ENCODE peak calls at places on chromosomes 2 and 18, in nine cellular contexts. H is activated T-helper 17 cell treated with anti-CD3 and anti-CD28 coated beads, Interleukin-2, amount 50 U/mL, for 72 hours; U is left cardiac atrium; Z is effector memory CD8-positive, alpha-beta T cell; A is left lung; K is left ventricle myocardium superior; N is stimulated activated naive CD8-positive, alpha-beta T cell treated with anti-CD3 and anti-CD28 coated beads, Interleukin-15, Interleukin-2, amounts not matched to agents 100 U/mL and 50 U/mL, for 24 hours; E is IMR-90; O is HCT116. X is an unnamed sample.

GRCh38 chr2:237149425-237149824 is 63.7 kb downstream of the COPS8 start:
- ATAC-seq in H (peak), U (no peak), Z (no peak), A (peak), K (peak), N (peak), E (peak), O (no peak), X (peak)

GRCh38 chr2:236626391-236627150 is 56.9 kb downstream of the ACKR3 start:
- ATAC-seq in H (no peak), U (no peak), Z (no peak), A (no peak), K (no peak), N (no peak), E (no peak), O (peak), X (no peak)

GRCh38 chr2:172249336-172249735 is 146.6 kb upstream of the DLX2 start:
- ATAC-seq in H (no peak), U (no peak), Z (no peak), A (no peak), K (no peak), N (no peak), E (no peak), O (no peak), X (no peak)

GRCh38 chr2:102106133-102106556 is 36.4 kb upstream of the IL1R1 start:
- ATAC-seq in H (peak), U (no peak), Z (no peak), A (peak), K (no peak), N (no peak), E (peak), O (no peak), X (no peak)

GRCh38 chr2:172484706-172485105 is 57.3 kb downstream of the ITGA6 start:
- ATAC-seq in H (no peak), U (no peak), Z (no peak), A (no peak), K (no peak), N (no peak), E (no peak), O (no peak), X (no peak)

GRCh38 chr18:23260932-23261590 is 125.8 kb downstream of the CABLES1 start:
- ATAC-seq in H (no peak), U (no peak), Z (no peak), A (no peak), K (no peak), N (no peak), E (no peak), O (no peak), X (no peak)

GRCh38 chr2:40281021-40281940 is 170.6 kb downstream of the SLC8A1 start:
- ATAC-seq in H (no peak), U (peak), Z (no peak), A (no peak), K (peak), N (no peak), E (peak), O (no peak), X (no peak)

GRCh38 chr2:18473241-18473841 is 87.1 kb downstream of the RDH14 start:
- ATAC-seq in H (peak), U (peak), Z (no peak), A (peak), K (peak), N (peak), E (peak), O (peak), X (no peak)

GRCh38 chr2:157093666-157094065 is 163.8 kb upstream of the GALNT5 start:
- ATAC-seq in H (no peak), U (no peak), Z (no peak), A (no peak), K (no peak), N (no peak), E (no peak), O (no peak), X (no peak)

GRCh38 chr2:224520064-224520463 is 65.1 kb downstream of the CUL3 start:
- ATAC-seq in H (peak), U (no peak), Z (peak), A (peak), K (no peak), N (peak), E (peak), O (no peak), X (peak)

GRCh38 chr2:219457784-219458369 is 23.2 kb downstream of the SPEG start:
- ATAC-seq in H (peak), U (no peak), Z (peak), A (no peak), K (no peak), N (peak), E (no peak), O (peak), X (peak)

GRCh38 chr2:174577967-174578589 is 19.5 kb downstream of the WIPF1 start:
- ATAC-seq in H (peak), U (peak), Z (peak), A (peak), K (no peak), N (peak), E (peak), O (peak), X (peak)

GRCh38 chr2:55155764-55156221 is 76.3 kb downstream of the CLHC1 start:
- ATAC-seq in H (no peak), U (no peak), Z (no peak), A (peak), K (no peak), N (no peak), E (peak), O (no peak), X (no peak)

GRCh38 chr18:77223653-77224052 is 26.0 kb upstream of the GALR1 start:
- ATAC-seq in H (peak), U (no peak), Z (no peak), A (peak), K (no peak), N (peak), E (peak), O (no peak), X (no peak)

GRCh38 chr2:115165529-115166109 is 723.2 kb downstream of the DPP10 start:
- ATAC-seq in H (no peak), U (no peak), Z (no peak), A (no peak), K (no peak), N (no peak), E (no peak), O (no peak), X (no peak)

GRCh38 chr2:72934683-72935610 is 17.6 kb downstream of the EMX1 start:
- ATAC-seq in H (peak), U (no peak), Z (no peak), A (peak), K (no peak), N (no peak), E (no peak), O (peak), X (no peak)

GRCh38 chr2:15869396-15869795 is 71.0 kb upstream of the MYCN start:
- ATAC-seq in H (no peak), U (no peak), Z (no peak), A (no peak), K (no peak), N (no peak), E (no peak), O (no peak), X (no peak)

GRCh38 chr2:120791961-120792295 is 56.3 kb downstream of the GLI2 start:
- ATAC-seq in H (no peak), U (no peak), Z (no peak), A (no peak), K (no peak), N (no peak), E (no peak), O (peak), X (no peak)

GRCh38 chr2:27907547-27907946 is 17.0 kb downstream of the BABAM2 start:
- ATAC-seq in H (peak), U (no peak), Z (no peak), A (peak), K (no peak), N (peak), E (no peak), O (no peak), X (peak)

GRCh38 chr18:74604774-74605173 is 7.1 kb downstream of the ZNF407 start:
- ATAC-seq in H (no peak), U (peak), Z (no peak), A (peak), K (peak), N (no peak), E (peak), O (no peak), X (no peak)

GRCh38 chr2:235850289-235850688 is 317.9 kb downstream of the GBX2 start:
- ATAC-seq in H (no peak), U (no peak), Z (no peak), A (no peak), K (no peak), N (no peak), E (no peak), O (no peak), X (no peak)

GRCh38 chr2:168137510-168138180 is 109.8 kb downstream of the STK39 start:
- ATAC-seq in H (no peak), U (no peak), Z (no peak), A (peak), K (peak), N (no peak), E (no peak), O (no peak), X (no peak)

GRCh38 chr2:134178109-134178877 is 75.6 kb upstream of the MGAT5 start:
- ATAC-seq in H (no peak), U (no peak), Z (no peak), A (no peak), K (no peak), N (no peak), E (no peak), O (no peak), X (no peak)

GRCh38 chr18:2985628-2986027 is 27.3 kb downstream of the LPIN2 start:
- ATAC-seq in H (peak), U (no peak), Z (peak), A (peak), K (no peak), N (no peak), E (no peak), O (peak), X (peak)

GRCh38 chr2:13522917-13523821 is 806.4 kb downstream of the TRIB2 start:
- ATAC-seq in H (peak), U (peak), Z (no peak), A (peak), K (peak), N (no peak), E (no peak), O (no peak), X (no peak)